ENCODE peak calls at places on chromosomes 4 and X, in seven cellular contexts. One of them, this sample, is unnamed.

GRCh38 chrX:78652971-78653822 is 5.9 kb downstream of the RTL3 start:
- DNase-seq in amygdala: no peak
- DNase-seq in mesendoderm: peak; percentile 58
- DNase-seq in HT1080: peak; percentile 91
- DNase-seq in NAMALWA: peak; percentile 15
- DNase-seq in cardiac fibroblast: peak; percentile 77
- DNase-seq in fibroblast of pulmonary artery: peak; percentile 78
- DNase-seq in this sample: peak; percentile 82

GRCh38 chrX:131985526-131986049 is 37.5 kb upstream of the STK26 start:
- DNase-seq in cardiac fibroblast: no peak
- DNase-seq in HT1080: no peak
- DNase-seq in fibroblast of pulmonary artery: no peak
- DNase-seq in NAMALWA: no peak
- DNase-seq in amygdala: no peak
- DNase-seq in mesendoderm: peak; percentile 68
- DNase-seq in this sample: no peak

GRCh38 chr4:165874799-165875371 is 1.8 kb downstream of the TLL1 start:
- DNase-seq in NAMALWA: no peak
- DNase-seq in mesendoderm: peak; percentile 62
- DNase-seq in cardiac fibroblast: peak; percentile 26
- DNase-seq in fibroblast of pulmonary artery: peak; percentile 28
- DNase-seq in HT1080: no peak
- DNase-seq in amygdala: no peak
- DNase-seq in this sample: no peak

GRCh38 chr4:74292111-74292870 is 16.0 kb upstream of the EPGN start:
- DNase-seq in mesendoderm: peak; percentile 22
- DNase-seq in amygdala: no peak
- DNase-seq in fibroblast of pulmonary artery: no peak
- DNase-seq in cardiac fibroblast: no peak
- DNase-seq in HT1080: peak; percentile 8
- DNase-seq in NAMALWA: no peak
- DNase-seq in this sample: no peak

GRCh38 chrX:121256653-121257052 is 209.2 kb downstream of the GLUD2 start:
- DNase-seq in HT1080: peak; percentile 53
- DNase-seq in NAMALWA: no peak
- DNase-seq in fibroblast of pulmonary artery: peak; percentile 41
- DNase-seq in amygdala: no peak
- DNase-seq in mesendoderm: no peak
- DNase-seq in cardiac fibroblast: peak; percentile 21
- DNase-seq in this sample: peak; percentile 48

GRCh38 chr4:158873795-158874359 is 105.1 kb downstream of the FNIP2 start:
- DNase-seq in amygdala: no peak
- DNase-seq in NAMALWA: no peak
- DNase-seq in mesendoderm: peak; percentile 22
- DNase-seq in HT1080: peak; percentile 80
- DNase-seq in fibroblast of pulmonary artery: peak; percentile 67
- DNase-seq in cardiac fibroblast: peak; percentile 55
- DNase-seq in this sample: peak; percentile 84

GRCh38 chrX:153926863-153927685 is 1.0 kb upstream of the ARHGAP4 start:
- DNase-seq in cardiac fibroblast: peak; percentile 44
- DNase-seq in HT1080: peak; percentile 66
- DNase-seq in fibroblast of pulmonary artery: peak; percentile 57
- DNase-seq in amygdala: no peak
- DNase-seq in NAMALWA: peak; percentile 92
- DNase-seq in mesendoderm: no peak
- DNase-seq in this sample: peak; percentile 69

GRCh38 chr4:22552802-22553201 is 36.9 kb upstream of the ADGRA3 start:
- DNase-seq in HT1080: peak; percentile 42
- DNase-seq in cardiac fibroblast: peak; percentile 0
- DNase-seq in fibroblast of pulmonary artery: no peak
- DNase-seq in NAMALWA: no peak
- DNase-seq in mesendoderm: peak; percentile 60
- DNase-seq in amygdala: no peak
- DNase-seq in this sample: peak; percentile 1

GRCh38 chr4:107862658-107863057 is 37.9 kb downstream of the SGMS2 start:
- DNase-seq in mesendoderm: peak; percentile 46
- DNase-seq in HT1080: peak; percentile 83
- DNase-seq in fibroblast of pulmonary artery: peak; percentile 87
- DNase-seq in NAMALWA: no peak
- DNase-seq in amygdala: no peak
- DNase-seq in cardiac fibroblast: peak; percentile 84
- DNase-seq in this sample: peak; percentile 63

GRCh38 chr4:186297013-186297645 is 31.1 kb downstream of the F11 start:
- DNase-seq in NAMALWA: peak; percentile 62
- DNase-seq in mesendoderm: peak; percentile 67
- DNase-seq in cardiac fibroblast: peak; percentile 75
- DNase-seq in amygdala: no peak
- DNase-seq in fibroblast of pulmonary artery: peak; percentile 78
- DNase-seq in HT1080: peak; percentile 51
- DNase-seq in this sample: peak; percentile 46

GRCh38 chr4:89482248-89482647 is 174.6 kb upstream of the GPRIN3 start:
- DNase-seq in NAMALWA: peak; percentile 56
- DNase-seq in amygdala: no peak
- DNase-seq in mesendoderm: peak; percentile 88
- DNase-seq in fibroblast of pulmonary artery: peak; percentile 70
- DNase-seq in HT1080: peak; percentile 50
- DNase-seq in cardiac fibroblast: peak; percentile 63
- DNase-seq in this sample: peak; percentile 54

GRCh38 chr4:54661156-54661555 is 3.4 kb downstream of the KIT start:
- DNase-seq in NAMALWA: no peak
- DNase-seq in cardiac fibroblast: peak; percentile 52
- DNase-seq in mesendoderm: no peak
- DNase-seq in HT1080: peak; percentile 80
- DNase-seq in amygdala: no peak
- DNase-seq in fibroblast of pulmonary artery: peak; percentile 57
- DNase-seq in this sample: peak; percentile 68

GRCh38 chrX:45668686-45669443 is 468.2 kb upstream of the DIPK2B start:
- DNase-seq in cardiac fibroblast: peak; percentile 64
- DNase-seq in mesendoderm: no peak
- DNase-seq in HT1080: peak; percentile 93
- DNase-seq in NAMALWA: no peak
- DNase-seq in amygdala: no peak
- DNase-seq in fibroblast of pulmonary artery: peak; percentile 66
- DNase-seq in this sample: peak; percentile 96

GRCh38 chr4:40507977-40508376 is 121.7 kb downstream of the RBM47 start:
- DNase-seq in cardiac fibroblast: no peak
- DNase-seq in NAMALWA: peak; percentile 26
- DNase-seq in mesendoderm: no peak
- DNase-seq in HT1080: no peak
- DNase-seq in fibroblast of pulmonary artery: no peak
- DNase-seq in amygdala: no peak
- DNase-seq in this sample: no peak

GRCh38 chr4:159608434-159608833 is 505.6 kb downstream of the RAPGEF2 start:
- DNase-seq in mesendoderm: no peak
- DNase-seq in fibroblast of pulmonary artery: no peak
- DNase-seq in HT1080: peak; percentile 10
- DNase-seq in amygdala: no peak
- DNase-seq in NAMALWA: no peak
- DNase-seq in cardiac fibroblast: peak; percentile 33
- DNase-seq in this sample: peak; percentile 54

GRCh38 chr4:79049840-79050520 is 110.7 kb upstream of the PAQR3 start:
- DNase-seq in cardiac fibroblast: no peak
- DNase-seq in HT1080: no peak
- DNase-seq in fibroblast of pulmonary artery: no peak
- DNase-seq in NAMALWA: no peak
- DNase-seq in mesendoderm: no peak
- DNase-seq in amygdala: no peak
- DNase-seq in this sample: no peak

GRCh38 chr4:184598753-184599491 is 50.3 kb downstream of the CASP3 start:
- DNase-seq in mesendoderm: peak; percentile 22
- DNase-seq in fibroblast of pulmonary artery: peak; percentile 66
- DNase-seq in cardiac fibroblast: peak; percentile 93
- DNase-seq in NAMALWA: no peak
- DNase-seq in amygdala: no peak
- DNase-seq in HT1080: no peak
- DNase-seq in this sample: peak; percentile 19

GRCh38 chr4:8847331-8847730 is 24.3 kb downstream of the HMX1 start:
- DNase-seq in mesendoderm: no peak
- DNase-seq in cardiac fibroblast: no peak
- DNase-seq in HT1080: no peak
- DNase-seq in fibroblast of pulmonary artery: no peak
- DNase-seq in NAMALWA: no peak
- DNase-seq in amygdala: no peak
- DNase-seq in this sample: no peak

GRCh38 chrX:153903991-153904957 is at the start of gene AVPR2:
- DNase-seq in mesendoderm: no peak
- DNase-seq in fibroblast of pulmonary artery: no peak
- DNase-seq in amygdala: no peak
- DNase-seq in cardiac fibroblast: no peak
- DNase-seq in NAMALWA: peak; percentile 16
- DNase-seq in HT1080: no peak
- DNase-seq in this sample: no peak

GRCh38 chrX:50877310-50877709 is 33.2 kb upstream of the BMP15 start:
- DNase-seq in cardiac fibroblast: peak; percentile 31
- DNase-seq in HT1080: no peak
- DNase-seq in mesendoderm: no peak
- DNase-seq in amygdala: no peak
- DNase-seq in fibroblast of pulmonary artery: peak; percentile 46
- DNase-seq in NAMALWA: no peak
- DNase-seq in this sample: no peak

GRCh38 chr4:48215977-48216376 is 53.7 kb downstream of the TEC start:
- DNase-seq in fibroblast of pulmonary artery: no peak
- DNase-seq in amygdala: no peak
- DNase-seq in mesendoderm: no peak
- DNase-seq in cardiac fibroblast: no peak
- DNase-seq in HT1080: no peak
- DNase-seq in NAMALWA: no peak
- DNase-seq in this sample: no peak

GRCh38 chr4:158121203-158121586 is 51.6 kb downstream of the GASK1B start:
- DNase-seq in NAMALWA: no peak
- DNase-seq in HT1080: peak; percentile 25
- DNase-seq in mesendoderm: peak; percentile 48
- DNase-seq in fibroblast of pulmonary artery: peak; percentile 99
- DNase-seq in amygdala: no peak
- DNase-seq in cardiac fibroblast: peak; percentile 99
- DNase-seq in this sample: peak; percentile 79

GRCh38 chr4:64368741-64369140 is 40.5 kb downstream of the TECRL start:
- DNase-seq in amygdala: no peak
- DNase-seq in mesendoderm: no peak
- DNase-seq in cardiac fibroblast: no peak
- DNase-seq in NAMALWA: no peak
- DNase-seq in HT1080: no peak
- DNase-seq in fibroblast of pulmonary artery: no peak
- DNase-seq in this sample: no peak

This sample was measured in A172.